ENCODE peak calls at places on chromosomes 6 and 20, in six cellular contexts. One of them, this sample, is unnamed.

GRCh38 chr6:124684621-124685020 is 277.6 kb upstream of the RNF217 start:
- DNase-seq in esophagus squamous epithelium: no peak
- DNase-seq in mesendoderm: no peak
- DNase-seq in astrocyte: no peak
- DNase-seq in PC-3: no peak
- DNase-seq in lower lobe of right lung: no peak
- DNase-seq in this sample: no peak

GRCh38 chr6:35486005-35486925 is 10.6 kb downstream of the TEAD3 start:
- DNase-seq in esophagus squamous epithelium: no peak
- DNase-seq in mesendoderm: peak; percentile 93
- DNase-seq in astrocyte: no peak
- DNase-seq in PC-3: peak; percentile 81
- DNase-seq in lower lobe of right lung: peak; percentile 84
- DNase-seq in this sample: peak; percentile 78

GRCh38 chr20:10079964-10080363 is 45.2 kb downstream of the ANKEF1 start:
- DNase-seq in esophagus squamous epithelium: no peak
- DNase-seq in mesendoderm: no peak
- DNase-seq in astrocyte: peak; percentile 86
- DNase-seq in PC-3: peak; percentile 58
- DNase-seq in lower lobe of right lung: no peak
- DNase-seq in this sample: no peak

GRCh38 chr6:166555066-166555465 is 31.4 kb downstream of the RAMACL start:
- DNase-seq in esophagus squamous epithelium: no peak
- DNase-seq in mesendoderm: no peak
- DNase-seq in astrocyte: no peak
- DNase-seq in PC-3: no peak
- DNase-seq in lower lobe of right lung: no peak
- DNase-seq in this sample: no peak

GRCh38 chr6:45970326-45970725 is 45.3 kb downstream of the CLIC5 start:
- DNase-seq in esophagus squamous epithelium: no peak
- DNase-seq in mesendoderm: no peak
- DNase-seq in astrocyte: no peak
- DNase-seq in PC-3: no peak
- DNase-seq in lower lobe of right lung: no peak
- DNase-seq in this sample: no peak

GRCh38 chr6:40573221-40573620 is 13.9 kb downstream of the LRFN2 start:
- DNase-seq in esophagus squamous epithelium: no peak
- DNase-seq in mesendoderm: no peak
- DNase-seq in astrocyte: no peak
- DNase-seq in PC-3: no peak
- DNase-seq in lower lobe of right lung: no peak
- DNase-seq in this sample: no peak

GRCh38 chr6:45569210-45569945 is 191.6 kb upstream of the SUPT3H start:
- DNase-seq in esophagus squamous epithelium: no peak
- DNase-seq in mesendoderm: no peak
- DNase-seq in astrocyte: no peak
- DNase-seq in PC-3: no peak
- DNase-seq in lower lobe of right lung: peak; percentile 79
- DNase-seq in this sample: no peak

GRCh38 chr20:7856756-7857155 is 83.5 kb downstream of the HAO1 start:
- DNase-seq in esophagus squamous epithelium: no peak
- DNase-seq in mesendoderm: peak; percentile 14
- DNase-seq in astrocyte: peak; percentile 62
- DNase-seq in PC-3: peak; percentile 95
- DNase-seq in lower lobe of right lung: no peak
- DNase-seq in this sample: no peak

GRCh38 chr20:4154958-4155411 is 139.6 kb upstream of the RNF24 start:
- DNase-seq in esophagus squamous epithelium: no peak
- DNase-seq in mesendoderm: no peak
- DNase-seq in astrocyte: no peak
- DNase-seq in PC-3: no peak
- DNase-seq in lower lobe of right lung: peak; percentile 54
- DNase-seq in this sample: no peak

GRCh38 chr6:112114577-112115223 is 27.3 kb downstream of the FAM229B start:
- DNase-seq in esophagus squamous epithelium: no peak
- DNase-seq in mesendoderm: no peak
- DNase-seq in astrocyte: no peak
- DNase-seq in PC-3: no peak
- DNase-seq in lower lobe of right lung: no peak
- DNase-seq in this sample: no peak

GRCh38 chr20:5369622-5370021 is 52.9 kb upstream of the PROKR2 start:
- DNase-seq in esophagus squamous epithelium: no peak
- DNase-seq in mesendoderm: no peak
- DNase-seq in astrocyte: no peak
- DNase-seq in PC-3: no peak
- DNase-seq in lower lobe of right lung: no peak
- DNase-seq in this sample: no peak

GRCh38 chr6:2935566-2936291 is 32.6 kb upstream of the SERPINB9 start:
- DNase-seq in esophagus squamous epithelium: no peak
- DNase-seq in mesendoderm: no peak
- DNase-seq in astrocyte: no peak
- DNase-seq in PC-3: no peak
- DNase-seq in lower lobe of right lung: no peak
- DNase-seq in this sample: no peak

GRCh38 chr6:167056370-167056769 is 57.2 kb downstream of the CEP43 start:
- DNase-seq in esophagus squamous epithelium: no peak
- DNase-seq in mesendoderm: no peak
- DNase-seq in astrocyte: peak; percentile 89
- DNase-seq in PC-3: no peak
- DNase-seq in lower lobe of right lung: no peak
- DNase-seq in this sample: no peak

GRCh38 chr6:36083446-36083845 is 46.9 kb upstream of the MAPK13 start:
- DNase-seq in esophagus squamous epithelium: no peak
- DNase-seq in mesendoderm: peak; percentile 56
- DNase-seq in astrocyte: no peak
- DNase-seq in PC-3: no peak
- DNase-seq in lower lobe of right lung: no peak
- DNase-seq in this sample: no peak

GRCh38 chr6:149566372-149567193 is at the start of gene GINM1:
- DNase-seq in esophagus squamous epithelium: no peak
- DNase-seq in mesendoderm: peak; percentile 73
- DNase-seq in astrocyte: peak; percentile 18
- DNase-seq in PC-3: peak; percentile 45
- DNase-seq in lower lobe of right lung: peak; percentile 72
- DNase-seq in this sample: peak; percentile 52

GRCh38 chr6:109372070-109372585 is 10.1 kb downstream of the CD164 start:
- DNase-seq in esophagus squamous epithelium: no peak
- DNase-seq in mesendoderm: no peak
- DNase-seq in astrocyte: peak; percentile 24
- DNase-seq in PC-3: no peak
- DNase-seq in lower lobe of right lung: no peak
- DNase-seq in this sample: no peak

GRCh38 chr6:45644720-45645119 is 267.0 kb upstream of the SUPT3H start:
- DNase-seq in esophagus squamous epithelium: no peak
- DNase-seq in mesendoderm: no peak
- DNase-seq in astrocyte: no peak
- DNase-seq in PC-3: no peak
- DNase-seq in lower lobe of right lung: no peak
- DNase-seq in this sample: no peak

GRCh38 chr6:18528084-18528743 is 141.1 kb downstream of the RNF144B start:
- DNase-seq in esophagus squamous epithelium: no peak
- DNase-seq in mesendoderm: peak; percentile 38
- DNase-seq in astrocyte: peak; percentile 6
- DNase-seq in PC-3: peak; percentile 55
- DNase-seq in lower lobe of right lung: no peak
- DNase-seq in this sample: no peak

GRCh38 chr6:35973670-35974222 is 50.7 kb downstream of the SLC26A8 start:
- DNase-seq in esophagus squamous epithelium: no peak
- DNase-seq in mesendoderm: no peak
- DNase-seq in astrocyte: no peak
- DNase-seq in PC-3: peak; percentile 80
- DNase-seq in lower lobe of right lung: no peak
- DNase-seq in this sample: peak; percentile 91

DNA sequence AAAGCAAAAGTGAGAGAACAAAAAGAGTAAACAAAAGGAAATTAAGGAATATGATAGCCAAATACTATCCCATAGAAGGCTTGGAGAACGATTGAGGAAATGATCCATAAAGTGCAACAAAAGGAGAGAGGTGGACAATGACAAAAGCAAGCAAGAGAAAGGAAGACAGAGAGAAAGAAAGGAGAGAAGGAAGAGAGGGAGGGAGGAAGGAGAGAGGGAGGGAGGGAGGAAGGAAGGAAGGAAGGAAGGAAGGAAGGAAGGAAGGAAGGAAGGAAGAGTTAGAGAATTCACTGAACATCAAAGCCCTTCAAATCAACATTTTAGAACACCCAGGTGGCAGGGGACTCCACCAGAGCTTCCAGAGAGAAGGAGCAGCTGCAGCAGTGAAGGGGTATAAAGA is 185.0 kb downstream of the SYNDIG1 start:
- DNase-seq in esophagus squamous epithelium: no peak
- DNase-seq in mesendoderm: no peak
- DNase-seq in astrocyte: no peak
- DNase-seq in PC-3: no peak
- DNase-seq in lower lobe of right lung: no peak
- DNase-seq in this sample: no peak
- H3K27ac ChIP-seq in esophagus squamous epithelium: no peak overlapping the region
- H3K27ac ChIP-seq in mesendoderm: no peak overlapping the region
- H3K27ac ChIP-seq in astrocyte: no peak overlapping the region
- H3K27ac ChIP-seq in PC-3: no peak overlapping the region
- H3K27ac ChIP-seq in lower lobe of right lung: no peak overlapping the region
- H3K27ac ChIP-seq in this sample: no peak overlapping the region

GRCh38 chr20:57683876-57684275 is 25.9 kb downstream of the PMEPA1 start:
- DNase-seq in esophagus squamous epithelium: no peak
- DNase-seq in mesendoderm: no peak
- DNase-seq in astrocyte: no peak
- DNase-seq in PC-3: no peak
- DNase-seq in lower lobe of right lung: no peak
- DNase-seq in this sample: no peak
- H3K4me1 ChIP-seq in esophagus squamous epithelium: peaks cover 9% of the 10 kb centered on the region
- H3K4me1 ChIP-seq in mesendoderm: peaks cover 14% of the 10 kb centered on the region
- H3K4me1 ChIP-seq in astrocyte: peaks cover 57% of the 10 kb centered on the region
- H3K4me1 ChIP-seq in PC-3: peaks cover 36% of the 10 kb centered on the region
- H3K4me1 ChIP-seq in lower lobe of right lung: no peaks in the 10 kb centered on the region
- H3K4me1 ChIP-seq in this sample: peaks cover 100% of the 10 kb centered on the region

DNA sequence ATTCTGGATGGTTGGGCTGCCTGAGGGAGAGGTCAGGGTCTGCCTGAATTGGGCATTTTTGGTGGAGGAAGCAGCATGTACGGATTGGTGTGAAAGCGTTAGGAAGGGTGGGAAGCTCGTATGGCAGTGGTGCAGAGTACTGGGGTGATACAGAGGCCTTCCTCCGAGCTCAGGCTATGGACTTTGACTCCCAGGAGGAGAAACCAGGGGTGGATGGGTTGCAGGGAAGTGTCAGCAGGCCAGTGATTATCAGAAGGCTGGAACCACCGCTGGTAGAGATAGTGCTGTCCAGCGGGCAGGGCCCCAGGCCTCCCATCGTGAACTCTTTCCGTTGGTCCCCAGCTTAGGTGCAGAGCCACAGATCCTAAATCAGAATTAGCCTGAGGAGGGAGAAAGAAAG is 5.3 kb downstream of the WFDC5 start:
- DNase-seq in esophagus squamous epithelium: no peak
- DNase-seq in mesendoderm: no peak
- DNase-seq in astrocyte: no peak
- DNase-seq in PC-3: no peak
- DNase-seq in lower lobe of right lung: no peak
- DNase-seq in this sample: no peak
- H3K27ac ChIP-seq in esophagus squamous epithelium: no peak overlapping the region
- H3K27ac ChIP-seq in mesendoderm: no peak overlapping the region
- H3K27ac ChIP-seq in astrocyte: no peak overlapping the region
- H3K27ac ChIP-seq in PC-3: no peak overlapping the region
- H3K27ac ChIP-seq in lower lobe of right lung: no peak overlapping the region
- H3K27ac ChIP-seq in this sample: no peak overlapping the region

GRCh38 chr6:158322400-158322723 is 10.1 kb downstream of the TULP4 start:
- DNase-seq in esophagus squamous epithelium: no peak
- DNase-seq in mesendoderm: no peak
- DNase-seq in astrocyte: no peak
- DNase-seq in PC-3: no peak
- DNase-seq in lower lobe of right lung: no peak
- DNase-seq in this sample: no peak
- H3K4me1 ChIP-seq in esophagus squamous epithelium: peaks cover 5% of the 10 kb centered on the region
- H3K4me1 ChIP-seq in mesendoderm: peaks cover 2% of the 10 kb centered on the region
- H3K4me1 ChIP-seq in astrocyte: peaks cover 15% of the 10 kb centered on the region
- H3K4me1 ChIP-seq in PC-3: peaks cover 31% of the 10 kb centered on the region
- H3K4me1 ChIP-seq in lower lobe of right lung: peaks cover 27% of the 10 kb centered on the region
- H3K4me1 ChIP-seq in this sample: peaks cover 24% of the 10 kb centered on the region

This sample was measured in PC-9.